ENCODE peak calls at places on chromosomes 13 and 19, in five cellular contexts. X is cardiac muscle cell, Q is HCT116, E is psoas muscle, O is body of pancreas. L is an unnamed sample.

GRCh38 chr19:8545743-8546142 is 31.5 kb downstream of the MYO1F start:
- DNase-seq in X (no peak), Q (no peak), E (no peak), O (no peak), L (no peak)

GRCh38 chr13:42832341-42833153 is 51.2 kb downstream of the FAM216B start:
- DNase-seq in X (no peak), Q (no peak), E (no peak), O (peak), L (no peak)

GRCh38 chr13:85806553-85807175 is 7.4 kb upstream of the SLITRK6 start:
- DNase-seq in X (peak), Q (peak), E (no peak), O (no peak), L (peak)

GRCh38 chr13:51453959-51454703 is 1.3 kb upstream of the INTS6 start:
- DNase-seq in X (peak), Q (no peak), E (no peak), O (peak), L (no peak)

GRCh38 chr13:92896842-92897241 is 329.8 kb upstream of the GPC6 start:
- DNase-seq in X (peak), Q (no peak), E (no peak), O (no peak), L (peak)

GRCh38 chr19:18483119-18483518 is 38.8 kb downstream of the ELL start:
- DNase-seq in X (no peak), Q (no peak), E (no peak), O (no peak), L (no peak)

GRCh38 chr19:49109569-49110233 is 4.5 kb upstream of the LIN7B start:
- DNase-seq in X (no peak), Q (no peak), E (no peak), O (no peak), L (no peak)

GRCh38 chr19:23917856-23918255 is 3.2 kb downstream of the ZNF726 start:
- DNase-seq in X (no peak), Q (no peak), E (no peak), O (peak), L (no peak)

GRCh38 chr19:17332677-17333581 is 1.7 kb downstream of the ANO8 start:
- DNase-seq in X (peak), Q (peak), E (no peak), O (peak), L (no peak)

GRCh38 chr19:30528919-30529318 is 156.7 kb downstream of the ZNF536 start:
- DNase-seq in X (no peak), Q (no peak), E (no peak), O (no peak), L (no peak)

DNA sequence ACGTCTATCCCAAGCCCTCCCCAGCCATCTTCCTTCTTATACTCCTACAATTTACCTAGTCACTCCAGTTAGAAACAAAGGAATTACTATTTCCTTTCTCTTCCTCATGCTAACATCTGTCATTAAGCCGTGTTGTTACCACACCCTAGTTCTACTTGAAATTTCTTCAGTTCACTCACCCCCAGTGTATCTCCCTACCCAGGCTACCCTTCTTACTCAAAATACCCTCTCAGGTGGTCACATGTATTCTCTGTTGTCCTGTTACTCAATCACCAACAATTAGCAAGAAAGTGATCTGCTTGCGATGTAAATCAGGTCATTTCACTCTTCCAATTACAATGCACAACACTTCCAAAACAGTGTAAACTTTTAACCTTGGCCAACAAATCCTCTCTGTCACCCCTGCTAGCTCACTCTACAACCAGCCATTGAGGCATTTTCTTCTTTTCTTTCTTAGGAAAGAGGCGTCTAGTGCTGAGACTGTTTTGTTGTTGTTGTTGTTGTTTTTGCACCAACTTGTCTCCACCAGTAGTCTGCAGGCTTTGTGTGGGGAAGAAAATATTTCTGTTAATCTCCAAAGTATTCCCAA is 50.7 kb downstream of the PCDH17 start:
- DNase-seq in X (no peak), Q (no peak), E (no peak), O (no peak), L (no peak)
- H3K27ac ChIP-seq in X (no peak), Q (no peak), E (no peak), O (no peak), L (no peak)

GRCh38 chr13:58080806-58081205 is 449.3 kb downstream of the PCDH17 start:
- DNase-seq in X (peak), Q (no peak), E (no peak), O (no peak), L (no peak)
- H3K27ac ChIP-seq in X (no peak), Q (no peak), E (no peak), O (no peak), L (no peak)

DNA sequence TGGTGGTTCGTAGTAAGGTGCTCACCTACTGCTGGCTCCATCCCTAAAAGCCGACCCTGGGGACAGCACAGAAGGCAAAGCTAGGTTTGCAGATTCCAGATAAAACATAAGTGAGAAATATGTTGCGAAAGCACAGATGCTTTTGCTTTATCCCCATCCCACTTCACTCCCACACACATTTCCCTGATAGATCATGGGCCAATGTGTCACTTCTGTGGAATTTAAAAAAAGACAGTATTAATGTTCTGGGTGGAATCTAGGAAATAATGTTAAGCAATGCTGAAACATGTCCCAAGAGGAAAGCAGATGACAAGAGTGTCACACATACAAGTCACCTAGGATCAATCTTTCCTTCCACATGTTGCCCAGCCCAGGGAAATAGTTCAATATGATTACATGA is 661.0 kb upstream of the MIR17HG start:
- DNase-seq in X (no peak), Q (no peak), E (no peak), O (peak), L (no peak)
- H3K27ac ChIP-seq in X (no peak), Q (no peak), E (no peak), O (no peak), L (no peak)

DNA sequence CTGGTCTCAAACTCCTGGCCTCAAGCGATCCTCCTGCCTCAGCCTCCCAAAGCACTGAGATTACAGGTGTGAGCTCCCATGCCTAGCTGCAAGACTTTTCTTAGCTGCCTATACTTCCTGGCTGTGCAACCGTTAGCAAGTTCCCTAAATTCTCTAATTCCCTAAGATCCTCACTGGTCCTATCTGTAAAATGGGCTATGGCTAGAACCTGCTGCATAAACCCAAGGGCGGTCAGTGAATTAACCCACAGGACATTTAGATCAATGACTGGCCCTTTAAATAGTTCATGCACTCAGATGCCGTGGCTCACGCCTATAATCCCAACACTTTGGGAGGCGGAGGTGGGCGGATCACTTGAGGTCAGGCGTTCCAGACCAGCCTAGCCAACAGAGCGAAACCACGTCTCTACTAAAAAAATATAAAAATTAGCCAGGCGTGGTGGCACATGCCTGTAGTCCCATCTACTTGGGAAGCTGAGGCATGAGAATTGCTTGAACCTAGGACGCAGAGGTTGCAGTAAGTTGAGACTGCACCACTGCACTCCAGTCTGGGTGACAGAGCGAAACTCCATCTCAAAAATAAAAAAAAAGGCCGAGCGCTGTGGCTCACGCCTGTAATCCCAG is 4.1 kb upstream of the C19orf53 start:
- DNase-seq in X (no peak), Q (no peak), E (no peak), O (no peak), L (no peak)
- H3K27ac ChIP-seq in X (no peak), Q (peak), E (no peak), O (no peak), L (no peak)

GRCh38 chr19:7480975-7481265 is 7.9 kb downstream of the PEX11G start:
- DNase-seq in X (no peak), Q (no peak), E (no peak), O (peak), L (no peak)
- H3K27ac ChIP-seq in X (no peak), Q (no peak), E (no peak), O (no peak), L (no peak)

GRCh38 chr19:4120933-4121612 is 2.8 kb downstream of the MAP2K2 start:
- DNase-seq in X (no peak), Q (no peak), E (no peak), O (no peak), L (no peak)

GRCh38 chr19:4122480-4122879 is 1.4 kb downstream of the MAP2K2 start:
- DNase-seq in X (no peak), Q (no peak), E (no peak), O (no peak), L (no peak)

GRCh38 chr19:4124638-4125037 is 716 bp upstream of the MAP2K2 start:
- DNase-seq in X (no peak), Q (no peak), E (no peak), O (no peak), L (no peak)

GRCh38 chr19:4121815-4122214 is 2.1 kb downstream of the MAP2K2 start:
- DNase-seq in X (no peak), Q (no peak), E (no peak), O (no peak), L (no peak)

DNA sequence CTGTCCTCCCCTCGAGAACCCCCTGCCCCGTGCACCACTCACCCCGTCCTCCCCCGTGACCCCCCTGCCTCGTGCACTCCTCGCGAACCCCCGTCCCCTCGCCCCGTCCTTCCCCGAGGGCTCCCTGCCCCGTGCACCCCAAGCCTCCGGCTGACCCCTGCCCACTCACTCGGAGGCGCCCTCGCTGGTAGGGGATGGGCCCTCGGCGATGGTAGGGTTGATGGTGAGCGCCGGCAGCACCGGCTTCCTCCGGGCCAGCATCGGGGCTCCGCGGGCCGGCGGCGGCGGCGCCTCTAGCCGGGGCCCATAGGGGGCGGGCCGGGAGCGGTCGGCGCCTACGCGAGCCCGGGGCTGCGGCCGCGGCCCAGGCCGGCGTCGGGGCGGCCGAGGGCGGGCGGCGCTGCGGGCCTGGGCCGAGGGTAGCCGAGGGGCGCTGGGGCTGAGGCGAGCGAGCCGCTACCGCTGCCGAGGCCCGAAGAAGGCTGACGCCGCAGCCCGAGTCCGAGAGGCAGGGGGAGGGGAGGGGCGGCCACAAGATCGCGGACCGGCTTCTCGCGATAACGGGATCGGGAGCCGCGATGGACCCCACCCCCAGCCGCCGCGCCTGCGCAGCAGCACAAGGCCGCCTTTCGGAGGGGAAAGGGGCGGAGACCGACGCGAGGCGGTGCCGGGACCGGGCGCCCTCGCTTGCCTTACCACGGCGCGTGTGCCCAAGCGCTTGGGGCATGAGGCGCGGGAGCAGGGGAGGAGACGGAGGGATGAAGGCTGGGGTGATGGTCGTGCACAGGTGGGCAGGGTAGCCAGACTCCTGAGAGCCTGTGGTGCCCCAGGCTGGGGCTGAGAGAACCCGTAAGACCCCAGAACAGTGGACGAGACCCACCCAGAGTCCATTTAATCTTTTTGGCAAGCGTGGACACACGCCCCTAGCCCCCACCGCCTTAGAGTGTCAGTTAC is at the start of gene MAP2K2:
- DNase-seq in X (peak), Q (peak), E (peak), O (peak), L (peak)
- H3K27ac ChIP-seq in X (peak), Q (peak), E (peak), O (peak), L (peak)

DNA sequence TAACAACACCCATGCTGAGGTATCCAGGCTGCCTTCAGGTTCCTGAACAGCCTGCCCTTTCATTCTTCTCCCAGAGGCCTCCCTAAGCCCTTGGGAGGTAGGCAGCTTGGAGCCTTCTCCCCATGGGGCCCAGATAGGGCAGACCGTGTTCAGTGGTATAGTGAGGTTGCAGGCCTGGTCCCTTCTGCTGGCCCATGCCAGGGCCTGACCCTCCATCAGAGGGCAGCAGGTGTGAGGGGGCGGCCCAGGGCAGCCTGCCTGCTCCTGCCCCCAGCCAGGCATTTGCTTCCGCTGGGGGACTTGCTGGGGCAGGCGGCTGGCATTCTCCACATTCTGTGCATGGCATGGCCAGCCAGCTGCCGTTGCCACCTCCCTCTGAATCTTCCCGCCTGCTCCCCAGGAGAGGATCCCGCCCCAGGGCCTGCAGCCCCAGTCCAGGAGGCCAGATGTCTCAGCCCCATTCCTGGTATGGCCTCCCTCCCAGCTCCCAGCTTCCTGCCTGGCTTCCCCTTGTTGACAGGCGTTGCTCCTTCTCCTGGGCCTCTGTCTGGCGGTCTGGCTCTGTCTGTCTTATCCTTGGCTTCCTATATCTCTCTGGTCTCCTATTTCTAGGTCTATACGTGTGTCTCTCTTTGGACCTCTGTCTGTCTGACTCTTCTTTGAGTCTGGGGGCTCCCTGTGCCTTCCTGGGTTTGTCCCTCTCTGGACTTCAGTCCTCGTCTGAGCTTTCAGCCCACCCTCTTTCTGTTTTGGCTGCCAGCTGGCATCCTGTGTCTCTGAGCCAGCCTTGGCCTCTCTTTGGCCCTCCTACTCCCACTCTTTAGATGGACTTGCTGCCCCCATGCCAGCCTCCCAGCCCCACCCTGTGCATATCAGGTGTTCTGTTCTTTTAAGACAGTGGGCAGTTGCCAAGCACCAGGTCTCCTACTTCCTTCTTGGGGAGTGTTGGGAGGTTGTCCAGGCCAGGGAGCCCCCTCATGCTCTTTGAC is 9.1 kb downstream of the CIC start:
- DNase-seq in X (no peak), Q (no peak), E (no peak), O (no peak), L (no peak)
- H3K27ac ChIP-seq in X (peak), Q (peak), E (peak), O (peak), L (peak)

DNA sequence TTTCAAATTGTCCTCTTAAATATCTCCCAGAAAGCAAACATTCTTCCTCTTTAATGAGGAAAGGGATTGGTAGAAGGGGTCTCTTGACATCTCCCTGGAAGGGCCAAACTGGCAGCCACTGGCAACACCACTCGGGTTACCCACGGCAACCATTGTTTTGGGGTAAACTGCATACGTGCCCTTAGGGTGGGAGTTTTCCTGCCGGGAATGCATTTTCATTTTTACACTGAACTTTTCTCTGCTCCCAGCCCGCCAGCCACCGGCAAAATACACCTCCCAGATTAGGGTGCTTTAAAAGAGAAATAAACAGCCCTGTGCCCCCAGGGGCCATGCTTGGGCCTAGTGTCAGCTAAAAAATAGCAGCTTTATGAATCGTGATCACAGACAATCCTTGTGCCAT is 38.4 kb downstream of the C13orf46 start:
- DNase-seq in X (no peak), Q (no peak), E (no peak), O (no peak), L (no peak)
- H3K27ac ChIP-seq in X (no peak), Q (no peak), E (no peak), O (no peak), L (no peak)

DNA sequence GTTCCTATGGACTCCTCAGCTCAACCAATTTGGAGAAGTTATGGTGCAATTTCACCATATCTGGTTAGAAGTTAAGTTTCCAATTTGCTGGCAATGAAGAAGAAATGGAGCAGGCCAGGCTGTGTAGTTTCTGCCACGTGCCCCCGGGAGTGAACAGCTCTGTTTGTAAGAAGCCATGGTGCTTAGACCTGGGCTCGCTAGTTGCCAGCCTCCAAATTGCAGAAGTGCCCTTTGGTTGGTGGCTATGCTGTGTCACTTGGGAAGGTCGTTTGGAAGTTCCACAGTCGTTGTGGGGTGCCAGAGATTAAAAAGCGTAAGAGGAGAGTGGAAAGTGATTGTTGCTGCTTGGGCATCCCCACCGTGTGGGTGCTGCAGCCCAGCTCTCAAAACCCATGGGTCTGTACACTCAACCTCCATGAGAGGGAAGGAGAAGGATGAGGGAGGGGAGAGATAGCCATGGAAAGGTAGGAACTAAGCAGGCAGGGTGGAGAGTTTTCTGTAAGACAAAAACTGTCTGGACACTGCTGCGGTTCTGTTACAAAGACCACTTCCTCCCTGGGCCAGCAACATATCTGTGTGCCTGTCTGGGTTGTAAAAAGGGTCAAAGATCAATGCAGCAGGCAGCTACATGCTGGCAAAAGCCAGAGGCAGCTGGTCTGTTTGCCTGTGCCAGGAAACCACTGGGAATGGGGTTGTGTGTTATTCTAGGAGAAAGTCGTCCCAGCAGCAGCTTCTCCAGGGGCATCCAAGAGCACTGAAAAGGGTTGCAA is 10.8 kb downstream of the ALOX5AP start:
- DNase-seq in X (no peak), Q (no peak), E (no peak), O (peak), L (no peak)
- H3K27ac ChIP-seq in X (no peak), Q (no peak), E (peak), O (no peak), L (no peak)